ENCODE peak calls at places on chromosome 15, in four cellular contexts. U is A549, H is K562, X is GM12878. E is an unnamed sample.
A peak's percentile ranks its signal among the peaks of the same experiment; 100 is the strongest.

GRCh38 chr15:89656116-89656815 is 999 bp upstream of the KIF7 start:
- DNase-seq in U (no peak), H (no peak), X (no peak), E (no peak)

GRCh38 chr15:92624401-92624991 is 31.1 kb downstream of the FAM174B start:
- DNase-seq in U (no peak), H (no peak), X (no peak), E (no peak)

GRCh38 chr15:33699691-33700447 is 268.4 kb upstream of the CHRM5 start:
- DNase-seq in U (peak; percentile 53), H (no peak), X (no peak), E (peak; percentile 9)

GRCh38 chr15:74040115-74040850 is 42.1 kb downstream of the GOLGA6A start:
- DNase-seq in U (peak; percentile 15), H (no peak), X (no peak), E (no peak)

GRCh38 chr15:33526532-33526931 is 215.8 kb downstream of the RYR3 start:
- DNase-seq in U (no peak), H (no peak), X (no peak), E (no peak)

GRCh38 chr15:38069506-38069905 is 135.1 kb downstream of the TMCO5A start:
- DNase-seq in U (peak; percentile 49), H (no peak), X (no peak), E (no peak)

GRCh38 chr15:101559938-101560337 is 70.4 kb upstream of the PCSK6 start:
- DNase-seq in U (no peak), H (no peak), X (no peak), E (no peak)

GRCh38 chr15:26983822-26984221 is 12.8 kb downstream of the GABRG3 start:
- DNase-seq in U (peak; percentile 27), H (peak; percentile 48), X (no peak), E (no peak)

GRCh38 chr15:85445361-85445760 is 65.0 kb downstream of the AKAP13 start:
- DNase-seq in U (no peak), H (no peak), X (no peak), E (no peak)

GRCh38 chr15:71559098-71559497 is 251.3 kb upstream of the NR2E3 start:
- DNase-seq in U (no peak), H (no peak), X (no peak), E (no peak)

GRCh38 chr15:65062726-65063125 is 5.1 kb downstream of the RASL12 start:
- DNase-seq in U (no peak), H (no peak), X (no peak), E (no peak)

GRCh38 chr15:52436971-52437370 is 91.7 kb downstream of the MYO5A start:
- DNase-seq in U (no peak), H (no peak), X (no peak), E (no peak)

GRCh38 chr15:101309436-101310162 is 14.6 kb upstream of the SNRPA1 start:
- DNase-seq in U (no peak), H (no peak), X (no peak), E (no peak)

GRCh38 chr15:45653702-45654424 is 19.0 kb downstream of the SQOR start:
- DNase-seq in U (no peak), H (no peak), X (no peak), E (no peak)

GRCh38 chr15:90686435-90687218 is 30.5 kb upstream of the BLM start:
- DNase-seq in U (no peak), H (no peak), X (peak; percentile 92), E (no peak)

GRCh38 chr15:82804575-82804949 is 1.3 kb downstream of the FSD2 start:
- DNase-seq in U (no peak), H (no peak), X (no peak), E (peak; percentile 7)

GRCh38 chr15:66706225-66706732 is 4.2 kb downstream of the SMAD6 start:
- DNase-seq in U (peak; percentile 61), H (peak; percentile 65), X (no peak), E (no peak)

GRCh38 chr15:85785887-85786777 is 8.6 kb downstream of the KLHL25 start:
- DNase-seq in U (peak; percentile 31), H (no peak), X (no peak), E (peak; percentile 79)

GRCh38 chr15:62796296-62796695 is 246.3 kb upstream of the TPM1 start:
- DNase-seq in U (no peak), H (no peak), X (no peak), E (no peak)

GRCh38 chr15:92394327-92395175 is 870 bp downstream of the ST8SIA2 start:
- DNase-seq in U (no peak), H (no peak), X (no peak), E (no peak)

GRCh38 chr15:90015749-90016148 is 14.6 kb downstream of the ZNF710 start:
- DNase-seq in U (peak; percentile 49), H (no peak), X (no peak), E (no peak)

GRCh38 chr15:67834249-67834592 is 5.6 kb downstream of the RNU6-1 start:
- DNase-seq in U (no peak), H (no peak), X (no peak), E (no peak)

GRCh38 chr15:69895202-69895601 is 202.5 kb downstream of the TLE3 start:
- DNase-seq in U (no peak), H (no peak), X (no peak), E (no peak)

GRCh38 chr15:69896606-69897005 is 201.1 kb downstream of the TLE3 start:
- DNase-seq in U (no peak), H (no peak), X (no peak), E (no peak)

GRCh38 chr15:69893086-69893485 is 204.6 kb downstream of the TLE3 start:
- DNase-seq in U (no peak), H (no peak), X (no peak), E (no peak)

GRCh38 chr15:69892351-69892750 is 205.4 kb downstream of the TLE3 start:
- DNase-seq in U (no peak), H (no peak), X (no peak), E (no peak)

DNA sequence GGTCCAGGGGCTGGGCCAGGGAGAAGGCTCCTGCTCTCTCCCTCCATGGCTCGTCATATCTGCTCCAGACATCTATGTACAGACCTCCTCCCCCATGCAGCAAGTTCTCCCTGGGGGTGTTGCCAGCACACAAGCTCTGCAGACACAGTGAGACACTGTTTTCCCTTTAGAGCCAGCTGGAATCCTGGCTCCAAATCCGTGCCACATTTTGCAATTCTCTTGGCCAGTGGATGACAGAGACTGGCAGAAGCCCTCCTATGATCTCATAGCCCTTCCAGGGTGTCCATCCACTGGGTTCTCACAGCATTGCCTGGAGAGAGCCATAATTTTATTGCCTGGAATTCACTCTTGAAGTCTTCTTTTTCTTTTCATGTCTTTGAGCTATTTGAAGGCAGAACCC is 203.9 kb downstream of the TLE3 start:
- DNase-seq in U (no peak), H (peak; percentile 12), X (no peak), E (no peak)
- TF ChIP-seq POLR2AphosphoS2 in U (no peak), H (no peak), X (no peak), E (no peak)

DNA sequence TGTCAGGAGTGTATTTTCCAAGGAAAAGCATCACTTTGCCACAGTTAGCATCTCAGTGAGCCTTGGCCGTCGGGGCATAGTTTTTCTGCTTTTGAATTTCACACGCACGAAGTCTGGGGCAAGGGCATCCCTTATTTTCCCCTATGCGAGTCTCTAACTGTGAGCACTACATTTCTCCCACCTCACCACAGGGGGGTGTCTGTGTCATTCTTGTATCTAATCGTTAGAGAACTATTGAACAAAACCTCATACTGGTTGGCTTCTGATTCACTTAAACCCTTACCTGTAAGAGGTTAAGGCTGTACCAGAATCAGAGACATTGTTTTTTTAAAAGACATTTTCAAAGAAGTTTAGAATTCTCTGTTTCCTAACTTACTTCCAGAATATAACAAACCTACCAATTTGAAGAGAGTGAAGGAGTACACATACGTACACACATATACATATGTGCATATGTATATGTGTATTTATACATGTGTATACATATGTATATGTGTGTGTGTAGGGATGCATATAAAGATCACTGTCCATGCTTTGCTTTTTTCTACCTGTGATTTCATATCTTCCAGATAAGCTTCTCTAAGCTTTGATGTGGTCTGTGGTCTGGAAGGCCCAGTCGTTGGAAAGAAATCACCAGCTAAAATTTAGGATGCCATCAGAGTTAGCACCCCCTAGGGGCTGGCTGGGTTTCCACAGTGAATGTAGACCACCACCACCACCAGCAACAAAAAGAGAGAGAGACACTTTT is 49.4 kb downstream of the MYZAP start:
- DNase-seq in U (peak; percentile 40), H (peak; percentile 22), X (no peak), E (peak; percentile 26)
- TF ChIP-seq CTCF in U (peak; percentile 38), H (peak; percentile 49), X (peak; percentile 48), E (peak; percentile 42)

GRCh38 chr15:84151205-84151931 is 84.2 kb upstream of the GOLGA6L4 start:
- DNase-seq in U (no peak), H (no peak), X (no peak), E (no peak)
- TF ChIP-seq POLR2AphosphoS2 in U (no peak), H (no peak), X (no peak), E (no peak)

GRCh38 chr15:80087104-80087503 is 27.6 kb downstream of the ZFAND6 start:
- DNase-seq in U (no peak), H (no peak), X (no peak), E (no peak)
- TF ChIP-seq CTCF in U (peak; percentile 10), H (no peak), X (no peak), E (no peak)

DNA sequence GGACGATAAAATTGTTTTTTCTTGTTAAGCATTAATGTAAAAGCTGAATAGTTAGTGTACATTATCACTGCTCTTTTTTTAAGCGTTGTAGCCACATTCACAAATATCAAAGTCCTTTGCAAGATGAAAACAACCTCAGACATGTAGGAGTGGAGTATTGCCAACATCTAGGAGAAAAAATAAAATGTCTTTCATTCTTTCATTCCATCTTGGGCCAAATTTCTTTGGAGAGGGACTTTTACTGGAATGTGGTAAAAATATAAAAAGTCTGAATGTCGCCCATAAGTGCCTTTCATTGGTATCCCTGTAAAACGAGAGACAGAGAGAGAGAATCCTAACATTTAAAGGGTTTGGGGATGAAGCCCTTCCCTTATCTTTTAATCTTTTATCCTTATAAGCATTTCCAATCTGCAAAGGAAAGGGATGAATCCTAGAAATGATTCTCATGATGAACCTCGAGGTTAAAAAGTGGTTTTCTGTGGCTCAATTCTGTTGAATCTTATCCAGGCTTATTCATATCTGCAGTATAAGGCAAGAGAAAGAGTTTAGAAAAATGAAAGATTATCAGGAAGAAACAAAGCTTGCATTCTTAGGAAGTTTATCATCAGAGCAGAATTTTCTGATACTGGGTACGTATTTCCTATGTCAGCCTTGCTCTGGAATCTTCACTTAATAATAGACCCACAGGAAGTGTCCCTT is 1031.7 kb downstream of the MCTP2 start:
- DNase-seq in U (no peak), H (no peak), X (no peak), E (no peak)
- TF ChIP-seq POLR2AphosphoS2 in U (no peak), H (no peak), X (no peak), E (no peak)

GRCh38 chr15:43824302-43825246 is at the start of gene MFAP1:
- DNase-seq in U (peak; percentile 96), H (peak; percentile 93), X (peak; percentile 93), E (peak; percentile 93)

GRCh38 chr15:43826029-43826507 is 734 bp upstream of the WDR76 start:
- DNase-seq in U (no peak), H (no peak), X (no peak), E (no peak)

DNA sequence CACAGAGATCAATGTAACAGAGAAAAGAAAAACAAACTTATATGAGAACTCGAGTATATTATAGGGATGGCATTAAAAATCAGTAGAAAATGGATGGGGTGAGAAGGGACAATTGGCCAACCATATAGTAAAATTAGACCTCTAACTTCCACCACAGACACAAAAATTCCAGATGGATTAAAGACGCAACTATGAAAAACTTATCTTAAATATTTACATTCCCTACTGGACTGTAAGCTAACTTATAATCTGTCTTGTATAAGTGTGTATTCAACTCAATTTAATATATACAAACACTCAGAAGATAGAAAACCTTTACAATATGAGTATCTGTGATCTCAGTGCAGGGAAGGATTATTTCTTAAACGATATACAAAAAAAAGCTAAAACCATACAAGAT is 3.0 kb downstream of the MFAP1 start:
- DNase-seq in U (no peak), H (no peak), X (no peak), E (no peak)
- TF ChIP-seq CTCF in U (no peak), H (no peak), X (no peak), E (no peak)

E was measured in HepG2.